ENCODE peak calls at places on chromosomes 12 and 14, in seven cellular contexts. C is breast epithelium, O is GM23338, X is spleen, T is endothelial cell of umbilical vein, K is prostate gland, F is HCT116. D is an unnamed sample.

GRCh38 chr14:65304963-65305362 is 107.6 kb upstream of the FUT8 start:
- DNase-seq in C (no peak), O (no peak), X (no peak), T (no peak), K (no peak), F (no peak), D (no peak)

GRCh38 chr14:35268946-35269345 is 23.2 kb upstream of the PSMA6 start:
- DNase-seq in C (no peak), O (no peak), X (no peak), T (no peak), K (no peak), F (no peak), D (no peak)

GRCh38 chr12:47408171-47408871 is 297.5 kb downstream of the RPAP3 start:
- DNase-seq in C (no peak), O (peak; percentile 71), X (no peak), T (peak; percentile 12), K (no peak), F (peak; percentile 19), D (no peak)

GRCh38 chr12:131761638-131762037 is 50.7 kb downstream of the SFSWAP start:
- DNase-seq in C (no peak), O (no peak), X (no peak), T (no peak), K (no peak), F (no peak), D (no peak)

GRCh38 chr12:87140257-87140656 is 884.1 kb upstream of the MGAT4C start:
- DNase-seq in C (no peak), O (no peak), X (no peak), T (no peak), K (no peak), F (no peak), D (no peak)

GRCh38 chr12:111443086-111443485 is 37.4 kb downstream of the SH2B3 start:
- DNase-seq in C (no peak), O (no peak), X (no peak), T (no peak), K (no peak), F (no peak), D (no peak)

GRCh38 chr14:103123128-103123633 is at the start of gene TNFAIP2:
- DNase-seq in C (no peak), O (peak; percentile 85), X (peak; percentile 92), T (no peak), K (no peak), F (no peak), D (peak; percentile 68)

GRCh38 chr14:94395900-94396574 is 7.6 kb upstream of the SERPINA1 start:
- DNase-seq in C (no peak), O (no peak), X (no peak), T (no peak), K (peak; percentile 52), F (no peak), D (no peak)

GRCh38 chr14:89408907-89409675 is 7.9 kb downstream of the FOXN3 start:
- DNase-seq in C (peak; percentile 75), O (no peak), X (no peak), T (no peak), K (peak; percentile 62), F (no peak), D (no peak)

GRCh38 chr12:109899783-109900751 is at the start of gene TCHP:
- DNase-seq in C (peak; percentile 76), O (peak; percentile 89), X (peak; percentile 96), T (peak; percentile 93), K (peak; percentile 84), F (peak; percentile 74), D (peak; percentile 95)

GRCh38 chr12:89192419-89192818 is 159.9 kb downstream of the DUSP6 start:
- DNase-seq in C (no peak), O (no peak), X (no peak), T (no peak), K (peak; percentile 20), F (no peak), D (no peak)

GRCh38 chr12:101749657-101750056 is 10.4 kb upstream of the SYCP3 start:
- DNase-seq in C (no peak), O (no peak), X (no peak), T (no peak), K (no peak), F (no peak), D (no peak)

GRCh38 chr12:2403221-2403976 is 350.6 kb downstream of the CACNA1C start:
- DNase-seq in C (no peak), O (no peak), X (no peak), T (no peak), K (no peak), F (no peak), D (no peak)

GRCh38 chr14:95691591-95691990 is 5.4 kb downstream of the TCL1B start:
- DNase-seq in C (no peak), O (no peak), X (no peak), T (no peak), K (no peak), F (no peak), D (no peak)

GRCh38 chr12:6328045-6328779 is 13.7 kb downstream of the TNFRSF1A start:
- DNase-seq in C (no peak), O (no peak), X (no peak), T (no peak), K (no peak), F (no peak), D (no peak)

GRCh38 chr12:26524862-26525465 is 308.0 kb downstream of the ITPR2 start:
- DNase-seq in C (no peak), O (peak; percentile 46), X (no peak), T (peak; percentile 21), K (no peak), F (peak; percentile 23), D (no peak)

GRCh38 chr14:58717821-58718220 is 80.1 kb downstream of the DACT1 start:
- DNase-seq in C (no peak), O (no peak), X (no peak), T (no peak), K (no peak), F (no peak), D (no peak)

GRCh38 chr14:31207287-31207745 is 277 bp downstream of the HECTD1 start:
- DNase-seq in C (peak; percentile 74), O (no peak), X (peak; percentile 98), T (no peak), K (no peak), F (no peak), D (no peak)
- TF ChIP-seq POLR2AphosphoS5 in C (peak; percentile 58), O (peak; percentile 59), X (no peak), T (no peak), K (peak; percentile 6), F (peak; percentile 75), D (peak; percentile 67)

DNA sequence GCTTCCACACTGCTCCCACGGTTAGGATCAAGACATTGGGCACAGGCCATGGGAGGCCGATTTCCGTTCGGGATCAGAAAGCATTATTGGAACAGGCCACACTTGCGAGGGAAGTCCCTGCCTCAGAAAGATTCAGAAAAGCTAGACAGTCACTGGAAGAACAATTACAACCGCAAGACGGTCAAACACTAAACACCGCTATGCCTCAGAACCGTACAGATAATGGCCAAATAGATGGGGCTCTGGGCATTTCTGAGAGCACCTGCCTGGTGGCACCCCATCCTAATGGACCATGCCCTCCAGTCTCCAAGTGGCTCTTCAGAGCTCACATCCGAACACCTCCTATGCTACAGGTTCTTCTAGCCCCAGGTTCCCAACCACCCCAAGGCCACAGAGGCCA is 42.0 kb downstream of the SSH1 start:
- DNase-seq in C (no peak), O (no peak), X (peak; percentile 25), T (no peak), K (no peak), F (no peak), D (no peak)
- H3K36me3 ChIP-seq in C (no peaks in the 10 kb centered on the region), O (no peaks in the 10 kb centered on the region), X (peaks cover 53% of the 10 kb centered on the region), T (peaks cover 25% of the 10 kb centered on the region), K (peaks cover 9% of the 10 kb centered on the region), F (peaks cover 36% of the 10 kb centered on the region), D (peaks cover 28% of the 10 kb centered on the region)

GRCh38 chr12:71791473-71792150 is 36.9 kb downstream of the RAB21 start:
- DNase-seq in C (no peak), O (no peak), X (no peak), T (no peak), K (no peak), F (no peak), D (no peak)
- H3K4me1 ChIP-seq in C (no peaks in the 10 kb centered on the region), O (no peaks in the 10 kb centered on the region), X (peaks cover 12% of the 10 kb centered on the region), T (peaks cover 14% of the 10 kb centered on the region), K (no peaks in the 10 kb centered on the region), F (no peaks in the 10 kb centered on the region), D (peaks cover 14% of the 10 kb centered on the region)

GRCh38 chr12:15209782-15210181 is 11.4 kb downstream of the RERG start:
- DNase-seq in C (no peak), O (no peak), X (no peak), T (no peak), K (no peak), F (no peak), D (no peak)
- TF ChIP-seq POLR2AphosphoS5 in C (peak; percentile 59), O (no peak), X (no peak), T (no peak), K (peak; percentile 28), F (no peak), D (no peak)

GRCh38 chr12:50924131-50924438 is 28.3 kb upstream of the HIGD1C start:
- DNase-seq in C (no peak), O (no peak), X (no peak), T (no peak), K (no peak), F (no peak), D (no peak)
- H3K36me3 ChIP-seq in C (no peaks in the 10 kb centered on the region), O (no peaks in the 10 kb centered on the region), X (no peaks in the 10 kb centered on the region), T (no peaks in the 10 kb centered on the region), K (no peaks in the 10 kb centered on the region), F (no peaks in the 10 kb centered on the region), D (no peaks in the 10 kb centered on the region)

GRCh38 chr12:57741413-57741789 is 2.9 kb upstream of the AGAP2 start:
- DNase-seq in C (no peak), O (no peak), X (peak; percentile 51), T (no peak), K (no peak), F (no peak), D (no peak)
- H3K4me1 ChIP-seq in C (peaks cover 9% of the 10 kb centered on the region), O (peaks cover 14% of the 10 kb centered on the region), X (peaks cover 84% of the 10 kb centered on the region), T (peaks cover 10% of the 10 kb centered on the region), K (peaks cover 15% of the 10 kb centered on the region), F (peaks cover 36% of the 10 kb centered on the region), D (peaks cover 52% of the 10 kb centered on the region)

GRCh38 chr12:106302401-106303201 is at the start of gene TCP11L2:
- DNase-seq in C (peak; percentile 82), O (peak; percentile 87), X (peak; percentile 98), T (peak; percentile 79), K (peak; percentile 90), F (no peak), D (peak; percentile 98)
- TF ChIP-seq POLR2AphosphoS5 in C (peak; percentile 87), O (no peak), X (peak; percentile 81), T (peak; percentile 49), K (peak; percentile 68), F (peak; percentile 52), D (peak; percentile 32)